ENCODE peak calls at places on chromosomes 12 and 14, in five cellular contexts. J is upper lobe of right lung, C is AG10803, D is endodermal cell, A is lung. Y is an unnamed sample.
A peak's percentile ranks its signal among the peaks of the same experiment; 100 is the strongest.

GRCh38 chr14:21505009-21505553 is 6.1 kb downstream of the METTL3 start:
- DNase-seq in A (no peak), D (no peak), J (no peak), C (no peak), Y (no peak)

GRCh38 chr12:63294327-63294632 is 143.3 kb upstream of the AVPR1A start:
- DNase-seq in A (no peak), J (no peak), D (no peak), C (peak; percentile 57), Y (no peak)

GRCh38 chr14:50062438-50063039 is 53.8 kb downstream of the VCPKMT start:
- DNase-seq in J (peak; percentile 45), A (no peak), D (peak; percentile 84), C (peak; percentile 67), Y (peak; percentile 77)

GRCh38 chr12:66092559-66093269 is 37.8 kb downstream of the LLPH start:
- DNase-seq in A (no peak), C (peak; percentile 12), D (no peak), J (no peak), Y (peak; percentile 56)

GRCh38 chr14:72692678-72693077 is 201.2 kb downstream of the DPF3 start:
- DNase-seq in D (peak; percentile 86), C (no peak), A (no peak), J (no peak), Y (no peak)

GRCh38 chr14:96363751-96364336 is 518 bp downstream of the GSKIP start:
- DNase-seq in J (peak; percentile 76), D (peak; percentile 81), C (peak; percentile 56), A (peak; percentile 60), Y (no peak)

GRCh38 chr12:97716356-97716755 is 253.8 kb downstream of the RMST start:
- DNase-seq in J (no peak), A (no peak), D (peak; percentile 72), C (no peak), Y (no peak)

GRCh38 chr12:52631264-52631663 is 12.9 kb upstream of the KRT73 start:
- DNase-seq in J (no peak), A (no peak), D (peak; percentile 43), C (no peak), Y (peak; percentile 20)

GRCh38 chr14:105091335-105092123 is 26.3 kb upstream of the GPR132 start:
- DNase-seq in C (peak; percentile 64), J (peak; percentile 94), A (peak; percentile 91), D (peak; percentile 48), Y (no peak)

GRCh38 chr12:2783936-2784600 is 10.7 kb upstream of the FKBP4 start:
- DNase-seq in D (peak; percentile 93), C (peak; percentile 23), J (peak; percentile 83), A (peak; percentile 79), Y (no peak)

GRCh38 chr12:106112094-106112822 is 26.5 kb downstream of the NUAK1 start:
- DNase-seq in A (no peak), C (no peak), D (peak; percentile 79), J (no peak), Y (no peak)

GRCh38 chr14:73722581-73722980 is 8.4 kb upstream of the PNMA1 start:
- DNase-seq in D (peak; percentile 31), A (no peak), J (peak; percentile 52), C (no peak), Y (no peak)

GRCh38 chr12:30308010-30308717 is 387.5 kb downstream of the IPO8 start:
- DNase-seq in J (no peak), A (no peak), D (no peak), C (no peak), Y (no peak)

GRCh38 chr14:98733536-98733935 is 538.5 kb downstream of the BCL11B start:
- DNase-seq in C (no peak), A (no peak), J (no peak), D (no peak), Y (no peak)

GRCh38 chr12:105967038-105967776 is 171.5 kb downstream of the NUAK1 start:
- DNase-seq in A (no peak), C (no peak), J (no peak), D (no peak), Y (no peak)

GRCh38 chr12:46269429-46270241 is 792 bp upstream of the SLC38A1 start:
- DNase-seq in D (peak; percentile 91), A (no peak), C (no peak), J (no peak), Y (no peak)

GRCh38 chr12:92046557-92046956 is 99.1 kb downstream of the BTG1 start:
- DNase-seq in A (no peak), J (no peak), D (no peak), C (no peak), Y (no peak)

GRCh38 chr12:79685068-79685467 is 5.7 kb downstream of the PAWR start:
- DNase-seq in A (no peak), D (no peak), J (no peak), C (peak; percentile 54), Y (no peak)

GRCh38 chr14:93295541-93296220 is 37.2 kb downstream of the BTBD7 start:
- DNase-seq in A (no peak), J (no peak), C (no peak), D (no peak), Y (no peak)

GRCh38 chr12:86770871-86771270 is 514.7 kb upstream of the MGAT4C start:
- DNase-seq in C (no peak), D (no peak), A (no peak), J (no peak), Y (no peak)

GRCh38 chr14:52069617-52070431 is 965 bp upstream of the NID2 start:
- DNase-seq in J (no peak), C (peak; percentile 60), A (no peak), D (no peak), Y (no peak)

GRCh38 chr12:124491310-124491709 is 76.1 kb downstream of the NCOR2 start:
- DNase-seq in D (no peak), J (no peak), C (no peak), A (no peak), Y (no peak)

GRCh38 chr14:35287481-35288013 is 4.6 kb upstream of the PSMA6 start:
- DNase-seq in C (no peak), A (no peak), J (no peak), D (no peak), Y (no peak)

GRCh38 chr12:114665411-114666181 is 18.4 kb downstream of the TBX3 start:
- DNase-seq in J (no peak), A (no peak), C (no peak), D (peak; percentile 86), Y (no peak)

GRCh38 chr14:55864890-55865655 is 253.1 kb upstream of the PELI2 start:
- DNase-seq in D (peak; percentile 72), A (no peak), C (no peak), J (no peak), Y (no peak)
- TF ChIP-seq CTCF in D (peak; percentile 69), A (no peak), C (no peak), J (peak; percentile 20), Y (peak; percentile 28)

GRCh38 chr12:131137836-131138637 is 184.3 kb downstream of the ADGRD1 start:
- DNase-seq in C (peak; percentile 19), D (peak; percentile 74), J (no peak), A (no peak), Y (no peak)
- TF ChIP-seq CTCF in C (no peak), D (peak; percentile 42), J (no peak), A (no peak), Y (no peak)

DNA sequence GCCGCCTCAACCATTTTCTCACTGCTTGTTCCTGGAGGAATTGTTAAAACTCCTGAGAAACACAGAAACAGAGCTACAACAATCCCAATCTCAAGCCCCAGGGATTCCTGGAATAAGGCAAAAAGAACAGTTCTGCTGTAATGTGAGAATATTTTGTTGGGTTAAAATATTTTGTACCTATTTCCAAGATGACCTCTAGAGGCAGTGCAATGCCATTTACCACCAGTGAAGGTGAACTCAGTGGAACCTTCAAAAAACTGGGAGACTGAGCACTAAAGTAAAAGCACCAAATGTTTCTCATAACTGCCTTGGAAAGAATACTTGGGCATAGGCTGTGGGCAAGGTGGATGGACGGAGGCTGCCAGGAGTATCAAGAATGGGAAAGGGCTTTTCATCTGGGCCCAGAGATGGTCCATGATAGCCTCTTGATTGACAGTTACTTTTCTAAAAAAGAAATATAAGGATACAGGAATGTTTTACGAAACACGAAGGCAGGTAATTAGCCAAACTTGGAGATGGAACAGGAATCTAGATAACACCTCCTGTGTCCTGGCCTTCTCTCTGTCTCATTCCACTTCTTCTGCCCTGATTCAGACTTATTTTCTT is 334.0 kb upstream of the FLRT2 start:
- DNase-seq in C (peak; percentile 17), D (no peak), A (no peak), J (no peak), Y (no peak)
- TF ChIP-seq CTCF in C (peak; percentile 73), D (peak; percentile 79), A (no peak), J (peak; percentile 47), Y (peak; percentile 41)

GRCh38 chr12:49091836-49092085 is 2.8 kb downstream of the DHH start:
- DNase-seq in J (no peak), D (no peak), C (peak; percentile 45), A (no peak), Y (no peak)

GRCh38 chr12:49091056-49091835 is 3.4 kb downstream of the DHH start:
- DNase-seq in D (no peak), C (no peak), J (no peak), A (no peak), Y (no peak)

GRCh38 chr12:49088932-49089330 is 5.7 kb downstream of the DHH start:
- DNase-seq in J (no peak), D (no peak), C (no peak), A (no peak), Y (no peak)

GRCh38 chr12:49088190-49088931 is 6.2 kb downstream of the DHH start:
- DNase-seq in C (peak; percentile 81), D (peak; percentile 93), A (peak; percentile 84), J (peak; percentile 81), Y (peak; percentile 67)

GRCh38 chr12:49089831-49090773 is 4.5 kb downstream of the DHH start:
- DNase-seq in J (peak; percentile 71), D (peak; percentile 80), C (peak; percentile 43), A (no peak), Y (no peak)
- TF ChIP-seq CTCF in J (peak; percentile 7), D (peak; percentile 63), C (peak; percentile 22), A (no peak), Y (no peak)

DNA sequence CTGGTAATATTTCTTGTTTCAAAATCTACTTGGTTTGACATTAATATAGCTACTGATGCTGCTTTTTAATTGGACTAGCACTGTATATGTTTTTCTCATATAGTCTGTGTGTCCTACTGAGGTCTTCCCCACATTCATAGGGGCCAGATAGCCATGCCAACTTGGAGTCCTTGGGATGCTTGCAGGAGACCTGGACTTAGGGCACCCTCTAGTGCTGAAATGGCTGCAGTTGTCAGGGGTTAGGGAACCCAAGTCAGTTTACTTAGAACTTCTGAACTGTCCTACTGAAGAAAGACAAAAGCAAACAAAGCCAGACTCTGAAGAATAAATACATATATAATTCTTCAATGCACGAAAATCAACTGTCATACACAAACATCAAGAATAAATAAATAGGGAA is 279.9 kb upstream of the SYT1 start:
- DNase-seq in A (no peak), D (peak; percentile 88), J (no peak), C (peak; percentile 2), Y (no peak)
- TF ChIP-seq CTCF in A (no peak), D (peak; percentile 85), J (peak; percentile 20), C (peak; percentile 36), Y (no peak)

GRCh38 chr14:103504991-103505565 is 17.6 kb downstream of the CKB start:
- DNase-seq in J (no peak), C (no peak), D (peak; percentile 69), A (no peak), Y (no peak)
- TF ChIP-seq CTCF in J (no peak), C (peak; percentile 14), D (peak; percentile 58), A (no peak), Y (no peak)